ENCODE peak calls at places on chromosomes 1 and 21, in seven cellular contexts. X, Q, U, F, O, S and E are unnamed samples.

GRCh38 chr1:87058343-87058649 is 143.9 kb downstream of the HS2ST1 start:
- ATAC-seq in X (no peak), Q (no peak), U (no peak), F (no peak), O (no peak), S (no peak), E (no peak)

GRCh38 chr1:233901495-233901894 is 3.0 kb upstream of the SLC35F3 start:
- ATAC-seq in X (no peak), Q (no peak), U (no peak), F (no peak), O (no peak), S (no peak), E (no peak)

GRCh38 chr1:55932402-55932801 is 647.0 kb downstream of the PLPP3 start:
- ATAC-seq in X (no peak), Q (no peak), U (no peak), F (no peak), O (no peak), S (no peak), E (no peak)

GRCh38 chr1:154736840-154737239 is 128.9 kb upstream of the ADAR start:
- ATAC-seq in X (no peak), Q (no peak), U (no peak), F (peak), O (no peak), S (no peak), E (no peak)

GRCh38 chr21:26948194-26948593 is 18.7 kb downstream of the ADAMTS5 start:
- ATAC-seq in X (no peak), Q (no peak), U (peak), F (no peak), O (no peak), S (no peak), E (peak)

GRCh38 chr1:30195424-30196134 is 527.8 kb downstream of the MATN1 start:
- ATAC-seq in X (no peak), Q (no peak), U (no peak), F (no peak), O (no peak), S (no peak), E (no peak)

GRCh38 chr21:32298148-32298559 is 501 bp upstream of the MRAP start:
- ATAC-seq in X (no peak), Q (no peak), U (no peak), F (no peak), O (no peak), S (no peak), E (peak)

GRCh38 chr1:108208724-108209404 is 8.7 kb upstream of the SLC25A24 start:
- ATAC-seq in X (no peak), Q (no peak), U (no peak), F (no peak), O (no peak), S (no peak), E (no peak)

GRCh38 chr1:39132505-39133339 is 71.8 kb upstream of the MACF1 start:
- ATAC-seq in X (peak), Q (peak), U (peak), F (peak), O (peak), S (no peak), E (peak)

GRCh38 chr1:77039739-77040138 is 172.5 kb downstream of the ST6GALNAC5 start:
- ATAC-seq in X (no peak), Q (no peak), U (no peak), F (peak), O (no peak), S (no peak), E (peak)

GRCh38 chr1:244834596-244835275 is 722 bp upstream of the COX20 start:
- ATAC-seq in X (peak), Q (peak), U (no peak), F (peak), O (peak), S (peak), E (peak)

GRCh38 chr1:104592926-104593325 is 843.2 kb downstream of the AMY1C start:
- ATAC-seq in X (no peak), Q (no peak), U (no peak), F (no peak), O (no peak), S (no peak), E (no peak)

GRCh38 chr1:68379085-68379478 is 70.7 kb downstream of the RPE65 start:
- ATAC-seq in X (no peak), Q (no peak), U (no peak), F (no peak), O (no peak), S (no peak), E (no peak)

GRCh38 chr1:245370905-245371581 is 216.3 kb downstream of the KIF26B start:
- ATAC-seq in X (no peak), Q (no peak), U (peak), F (no peak), O (no peak), S (no peak), E (no peak)

GRCh38 chr1:197674286-197674685 is 101.0 kb downstream of the DENND1B start:
- ATAC-seq in X (no peak), Q (no peak), U (no peak), F (no peak), O (no peak), S (peak), E (no peak)

GRCh38 chr21:30935121-30935888 is 53.9 kb upstream of the KRTAP11-1 start:
- ATAC-seq in X (no peak), Q (no peak), U (no peak), F (no peak), O (peak), S (no peak), E (no peak)

GRCh38 chr1:202959276-202959620 is 1.1 kb upstream of the ADIPOR1 start:
- ATAC-seq in X (no peak), Q (no peak), U (no peak), F (peak), O (no peak), S (no peak), E (no peak)

GRCh38 chr1:2027961-2028583 is 8.9 kb downstream of the GABRD start:
- ATAC-seq in X (no peak), Q (no peak), U (no peak), F (no peak), O (no peak), S (no peak), E (no peak)

GRCh38 chr1:53524428-53525400 is 65.5 kb downstream of the DMRTB1 start:
- ATAC-seq in X (no peak), Q (peak), U (peak), F (no peak), O (no peak), S (no peak), E (no peak)

GRCh38 chr1:219771039-219771438 is 157.3 kb downstream of the SLC30A10 start:
- ATAC-seq in X (no peak), Q (no peak), U (no peak), F (peak), O (no peak), S (no peak), E (no peak)

GRCh38 chr21:28126521-28127317 is 866.0 kb downstream of the LTN1 start:
- ATAC-seq in X (no peak), Q (no peak), U (no peak), F (no peak), O (no peak), S (no peak), E (no peak)

GRCh38 chr1:204065986-204066300 is 7.0 kb upstream of the SOX13 start:
- ATAC-seq in X (no peak), Q (no peak), U (no peak), F (no peak), O (no peak), S (no peak), E (no peak)
- TF ChIP-seq CTCF in X (no peak), Q (no peak), U (no peak), F (no peak), O (no peak), S (no peak), E (no peak)

GRCh38 chr1:156926175-156926574 is 5.7 kb downstream of the LRRC71 start:
- ATAC-seq in X (no peak), Q (no peak), U (no peak), F (no peak), O (peak), S (peak), E (no peak)

GRCh38 chr1:156930483-156930882 is 10.1 kb downstream of the LRRC71 start:
- ATAC-seq in X (no peak), Q (no peak), U (no peak), F (no peak), O (no peak), S (no peak), E (no peak)

GRCh38 chr1:156929596-156930238 is 9.3 kb downstream of the LRRC71 start:
- ATAC-seq in X (no peak), Q (no peak), U (no peak), F (no peak), O (no peak), S (no peak), E (no peak)

GRCh38 chr1:156927215-156928042 is 7.0 kb downstream of the LRRC71 start:
- ATAC-seq in X (peak), Q (peak), U (peak), F (peak), O (peak), S (peak), E (peak)

DNA sequence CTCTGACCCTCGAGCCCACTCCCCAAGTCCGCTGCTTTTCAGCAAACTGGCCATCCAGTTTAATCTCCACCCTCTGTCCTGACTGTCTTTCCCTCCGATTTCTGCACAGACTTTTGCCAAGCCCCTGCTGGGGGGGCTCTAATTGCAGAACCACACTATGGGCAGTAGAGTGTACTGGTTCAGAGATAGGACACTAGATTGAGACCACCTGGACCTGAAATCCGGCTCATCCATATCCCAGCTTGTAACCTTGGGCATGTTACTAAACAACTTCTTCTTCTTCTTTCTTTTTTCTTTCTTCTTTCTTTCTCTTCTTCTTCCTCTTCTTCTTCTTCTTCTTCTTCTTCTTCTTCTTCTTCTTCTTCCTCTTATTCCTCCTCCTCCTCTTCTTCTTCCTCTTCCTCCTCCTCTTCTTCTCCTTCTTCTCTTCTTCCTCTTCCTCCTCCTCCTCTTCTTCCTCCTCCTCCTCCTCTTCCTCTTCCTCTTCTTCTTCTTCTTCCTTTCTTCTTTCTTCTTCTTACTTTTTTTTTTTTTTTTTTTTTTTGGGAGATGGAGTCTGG is 7.7 kb downstream of the LRRC71 start:
- ATAC-seq in X (peak), Q (no peak), U (no peak), F (peak), O (no peak), S (no peak), E (no peak)
- TF ChIP-seq CTCF in X (no peak), Q (no peak), U (no peak), F (no peak), O (no peak), S (no peak), E (no peak)

GRCh38 chr1:89381617-89382016 is 17.8 kb downstream of the GBP6 start:
- ATAC-seq in X (no peak), Q (no peak), U (no peak), F (peak), O (no peak), S (no peak), E (no peak)
- TF ChIP-seq CTCF in X (peak), Q (no peak), U (no peak), F (no peak), O (no peak), S (no peak), E (no peak)

DNA sequence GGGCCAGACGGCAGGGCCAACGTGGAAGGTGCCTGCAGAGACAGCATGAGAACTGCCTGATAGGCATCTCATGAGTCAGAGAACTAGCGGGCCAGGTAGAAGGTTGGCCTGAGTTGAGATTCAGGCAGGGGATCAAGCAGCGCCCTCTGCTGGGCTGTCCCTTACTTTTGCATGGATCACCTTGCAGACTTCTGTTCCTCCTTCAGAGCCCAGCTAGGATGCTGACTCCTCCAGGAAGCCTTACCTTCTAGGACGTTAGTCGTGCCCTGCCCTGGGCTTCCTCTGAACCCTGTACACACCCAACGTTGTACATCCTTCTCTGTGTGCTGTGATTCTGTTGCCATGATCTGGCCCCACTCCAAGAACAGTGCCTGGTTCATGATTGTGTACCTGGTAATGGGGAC is 231.3 kb upstream of the VAMP3 start:
- ATAC-seq in X (peak), Q (peak), U (no peak), F (peak), O (peak), S (no peak), E (no peak)
- TF ChIP-seq CTCF in X (peak), Q (peak), U (peak), F (peak), O (peak), S (peak), E (no peak)

DNA sequence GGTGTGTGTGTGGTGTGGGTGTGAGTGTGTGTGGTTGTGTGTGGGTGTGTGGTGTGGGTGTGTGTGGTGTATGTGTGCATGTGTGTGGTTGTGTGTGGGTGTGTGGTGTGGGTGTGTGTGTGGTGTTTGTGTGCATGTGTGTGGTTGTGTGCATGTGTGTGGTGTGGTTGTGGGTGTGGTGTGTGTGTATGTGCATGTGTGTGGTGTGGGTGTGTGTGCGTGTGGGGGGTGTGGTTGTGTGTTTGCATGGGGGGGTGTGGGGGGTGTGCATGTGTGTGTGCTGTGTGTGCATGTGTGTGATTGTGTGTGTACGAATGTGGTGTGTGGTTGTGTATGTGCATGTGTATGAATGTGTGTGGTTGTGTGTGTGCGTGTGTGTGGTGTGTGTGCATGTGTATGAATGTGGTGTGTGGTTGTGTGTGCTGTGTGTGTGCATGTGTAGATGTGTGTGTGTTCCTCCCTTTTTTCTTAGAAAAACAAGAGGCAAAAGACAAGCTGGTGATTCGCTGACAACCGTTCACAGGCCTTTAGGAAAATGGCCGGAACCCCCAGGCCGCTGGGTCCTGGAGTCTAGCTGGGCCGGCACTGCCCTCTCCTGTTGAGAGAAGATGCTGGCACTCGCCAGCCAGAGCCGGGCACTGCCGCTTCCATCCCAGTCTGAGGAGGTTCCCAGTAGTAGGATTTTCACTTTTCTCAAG is 44.6 kb upstream of the ARHGEF16 start:
- ATAC-seq in X (peak), Q (peak), U (peak), F (peak), O (no peak), S (no peak), E (peak)
- TF ChIP-seq CTCF in X (peak), Q (peak), U (peak), F (peak), O (peak), S (no peak), E (peak)

DNA sequence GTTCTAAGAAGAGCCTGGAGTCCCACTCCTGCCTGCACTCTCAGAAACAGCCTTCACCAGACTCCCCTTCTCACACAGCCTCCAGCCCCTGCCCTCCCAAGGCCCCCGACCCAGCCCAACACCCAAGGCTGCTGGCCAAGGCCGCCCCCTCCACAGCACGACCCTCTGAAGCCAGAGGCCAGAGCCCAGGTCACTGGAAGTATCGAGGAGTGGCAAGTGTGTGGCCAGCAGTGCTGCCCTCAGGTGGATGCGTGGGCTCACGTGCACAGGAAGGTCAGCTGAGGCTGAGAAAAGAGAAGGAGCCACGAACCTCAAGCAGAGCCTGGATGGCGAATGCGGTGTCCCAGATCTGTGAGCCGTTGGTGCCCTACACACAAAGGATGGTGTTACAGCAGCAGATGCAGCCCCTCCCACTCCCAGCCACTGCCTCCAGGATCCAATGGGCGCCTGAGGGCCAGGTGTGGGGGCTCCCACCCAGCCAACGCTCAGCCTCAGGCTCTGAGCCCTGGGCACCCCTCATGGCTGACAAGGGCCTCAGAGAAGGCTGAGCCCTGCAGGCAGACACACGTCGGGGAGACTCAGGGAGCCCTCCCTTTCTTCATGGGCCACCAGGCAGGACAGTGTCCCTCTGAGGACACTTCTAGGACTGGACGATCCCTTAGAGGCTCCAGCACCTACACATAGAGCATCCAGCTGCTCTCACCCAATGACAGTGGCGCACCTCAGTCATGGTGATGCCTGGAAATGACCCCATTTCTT is 18.0 kb downstream of the LSS start:
- ATAC-seq in X (no peak), Q (no peak), U (no peak), F (peak), O (no peak), S (no peak), E (no peak)
- TF ChIP-seq CTCF in X (no peak), Q (no peak), U (peak), F (no peak), O (no peak), S (no peak), E (no peak)

GRCh38 chr1:25808481-25809244 is 8.7 kb downstream of the SELENON start:
- ATAC-seq in X (no peak), Q (no peak), U (no peak), F (no peak), O (no peak), S (no peak), E (no peak)

GRCh38 chr1:25810341-25811299 is 9.1 kb upstream of the MTFR1L start:
- ATAC-seq in X (peak), Q (peak), U (peak), F (peak), O (peak), S (peak), E (peak)

GRCh38 chr1:25811384-25812082 is 8.2 kb upstream of the MTFR1L start:
- ATAC-seq in X (no peak), Q (no peak), U (no peak), F (no peak), O (no peak), S (no peak), E (no peak)

GRCh38 chr1:25809283-25809926 is 9.4 kb downstream of the SELENON start:
- ATAC-seq in X (no peak), Q (no peak), U (no peak), F (no peak), O (no peak), S (no peak), E (no peak)

GRCh38 chr1:25809929-25810328 is 9.8 kb upstream of the MTFR1L start:
- ATAC-seq in X (peak), Q (no peak), U (no peak), F (peak), O (no peak), S (no peak), E (no peak)
- TF ChIP-seq CTCF in X (no peak), Q (no peak), U (no peak), F (no peak), O (no peak), S (no peak), E (no peak)